ENCODE peak calls at places on chromosomes 13 and 19, in six cellular contexts. E is H9, H is trophoblast cell, A is mesenchymal stem cell, C is IMR-90, P is H1. D is an unnamed sample.

GRCh38 chr19:10166046-10166445 is 28.7 kb downstream of the DNMT1 start:
- DNase-seq in E (no peak), H (no peak), A (no peak), C (no peak), P (no peak), D (no peak)

GRCh38 chr19:33621811-33622504 is at the start of gene CHST8:
- DNase-seq in E (peak), H (peak), A (no peak), C (no peak), P (no peak), D (peak)

GRCh38 chr13:39577833-39578232 is 25.2 kb downstream of the LHFPL6 start:
- DNase-seq in E (no peak), H (no peak), A (no peak), C (no peak), P (no peak), D (no peak)

GRCh38 chr19:50711196-50711595 is 8.4 kb downstream of the SHANK1 start:
- DNase-seq in E (no peak), H (no peak), A (no peak), C (no peak), P (no peak), D (no peak)

GRCh38 chr13:27536361-27537101 is 83.8 kb downstream of the LNX2 start:
- DNase-seq in E (no peak), H (no peak), A (no peak), C (no peak), P (no peak), D (no peak)

GRCh38 chr13:114257014-114257413 is 22.3 kb downstream of the CDC16 start:
- DNase-seq in E (peak), H (no peak), A (no peak), C (no peak), P (no peak), D (no peak)

GRCh38 chr19:41774515-41774980 is 19.2 kb downstream of the CEACAM6 start:
- DNase-seq in E (no peak), H (no peak), A (no peak), C (no peak), P (no peak), D (no peak)

GRCh38 chr19:1027020-1027952 is 878 bp downstream of the CNN2 start:
- DNase-seq in E (no peak), H (no peak), A (no peak), C (no peak), P (no peak), D (peak)

GRCh38 chr19:49097453-49098288 is 12.4 kb downstream of the SNRNP70 start:
- DNase-seq in E (peak), H (peak), A (peak), C (peak), P (peak), D (peak)

GRCh38 chr13:73220966-73221720 is 162.3 kb downstream of the KLF5 start:
- DNase-seq in E (no peak), H (peak), A (peak), C (peak), P (no peak), D (no peak)

GRCh38 chr13:61770697-61771096 is 355.0 kb upstream of the PCDH20 start:
- DNase-seq in E (no peak), H (no peak), A (no peak), C (no peak), P (no peak), D (no peak)

GRCh38 chr13:80962855-80963254 is 621.9 kb upstream of the SPRY2 start:
- DNase-seq in E (no peak), H (no peak), A (no peak), C (no peak), P (no peak), D (no peak)

GRCh38 chr13:68099616-68100015 is 869.5 kb upstream of the PCDH9 start:
- DNase-seq in E (no peak), H (peak), A (peak), C (peak), P (no peak), D (no peak)

GRCh38 chr13:47126432-47126831 is 229.6 kb upstream of the HTR2A start:
- DNase-seq in E (no peak), H (no peak), A (peak), C (no peak), P (no peak), D (no peak)

GRCh38 chr13:93145199-93145598 is 81.4 kb upstream of the GPC6 start:
- DNase-seq in E (peak), H (no peak), A (no peak), C (no peak), P (no peak), D (no peak)

GRCh38 chr19:2528543-2529173 is 52.7 kb downstream of the GADD45B start:
- DNase-seq in E (peak), H (peak), A (peak), C (no peak), P (no peak), D (no peak)

GRCh38 chr19:44890366-44891015 is 563 bp upstream of the TOMM40 start:
- DNase-seq in E (peak), H (peak), A (peak), C (peak), P (peak), D (peak)

GRCh38 chr13:21759503-21759902 is 88.6 kb downstream of the FGF9 start:
- DNase-seq in E (no peak), H (no peak), A (no peak), C (no peak), P (no peak), D (no peak)

GRCh38 chr13:41668130-41668757 is 210.9 kb downstream of the RGCC start:
- DNase-seq in E (peak), H (peak), A (peak), C (peak), P (peak), D (peak)

GRCh38 chr13:97434417-97435296 is 688 bp downstream of the RAP2A start:
- DNase-seq in E (peak), H (peak), A (peak), C (peak), P (no peak), D (peak)

GRCh38 chr13:34247596-34247995 is 429.6 kb downstream of the RFC3 start:
- DNase-seq in E (no peak), H (no peak), A (no peak), C (no peak), P (no peak), D (no peak)

GRCh38 chr13:105874808-105875207 is 660.7 kb downstream of the EFNB2 start:
- DNase-seq in E (no peak), H (no peak), A (no peak), C (no peak), P (no peak), D (no peak)

GRCh38 chr13:76812971-76813691 is 73.1 kb downstream of the KCTD12 start:
- DNase-seq in E (no peak), H (no peak), A (no peak), C (no peak), P (no peak), D (no peak)

DNA sequence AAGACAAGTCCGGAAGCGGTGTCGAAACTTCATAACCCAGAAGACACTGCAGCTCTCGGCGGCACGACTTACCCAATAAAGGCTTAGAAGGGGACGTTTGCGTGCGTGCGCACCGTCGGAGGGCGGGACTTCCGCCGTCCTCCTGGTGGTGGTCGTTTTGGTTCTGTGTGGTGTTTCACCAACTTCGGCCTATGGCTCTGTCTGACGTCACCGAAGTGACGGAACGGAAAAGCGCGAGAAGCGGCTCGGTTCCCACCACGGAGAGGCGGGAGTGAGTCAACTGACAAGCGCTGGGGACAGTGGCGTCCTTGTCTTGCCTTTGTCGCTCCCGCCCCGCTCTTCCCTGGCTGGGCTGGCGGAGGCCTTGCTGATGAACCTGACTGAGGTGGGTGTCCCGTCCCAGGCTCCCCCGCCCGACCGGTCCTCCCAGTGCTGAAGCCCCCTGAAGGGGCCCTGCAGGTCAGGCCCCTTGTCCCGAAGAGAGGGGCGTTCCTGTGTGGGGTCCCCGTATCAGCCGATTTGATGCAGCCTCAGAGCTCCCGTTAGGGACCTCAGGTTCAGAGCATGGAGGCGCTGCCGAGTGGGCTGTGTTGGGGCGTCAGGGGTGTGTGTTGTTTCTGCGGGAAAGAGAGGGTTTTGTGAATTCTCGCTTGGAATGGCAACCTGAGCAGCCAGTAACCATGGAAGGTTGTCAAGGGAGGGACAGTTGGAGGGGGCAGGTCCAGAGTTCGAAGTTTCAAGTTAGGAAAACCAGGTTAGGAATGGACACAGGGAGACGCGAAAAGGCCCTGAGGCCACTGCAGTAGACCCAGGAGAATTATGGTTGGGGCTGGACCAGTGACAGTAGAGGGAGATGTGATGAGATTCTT is at the start of gene ZNF548:
- DNase-seq in E (peak), H (peak), A (peak), C (peak), P (peak), D (peak)
- H2BK5ac ChIP-seq in E (no peak), H (peak), A (no peak), C (peak), P (peak), D (peak)

DNA sequence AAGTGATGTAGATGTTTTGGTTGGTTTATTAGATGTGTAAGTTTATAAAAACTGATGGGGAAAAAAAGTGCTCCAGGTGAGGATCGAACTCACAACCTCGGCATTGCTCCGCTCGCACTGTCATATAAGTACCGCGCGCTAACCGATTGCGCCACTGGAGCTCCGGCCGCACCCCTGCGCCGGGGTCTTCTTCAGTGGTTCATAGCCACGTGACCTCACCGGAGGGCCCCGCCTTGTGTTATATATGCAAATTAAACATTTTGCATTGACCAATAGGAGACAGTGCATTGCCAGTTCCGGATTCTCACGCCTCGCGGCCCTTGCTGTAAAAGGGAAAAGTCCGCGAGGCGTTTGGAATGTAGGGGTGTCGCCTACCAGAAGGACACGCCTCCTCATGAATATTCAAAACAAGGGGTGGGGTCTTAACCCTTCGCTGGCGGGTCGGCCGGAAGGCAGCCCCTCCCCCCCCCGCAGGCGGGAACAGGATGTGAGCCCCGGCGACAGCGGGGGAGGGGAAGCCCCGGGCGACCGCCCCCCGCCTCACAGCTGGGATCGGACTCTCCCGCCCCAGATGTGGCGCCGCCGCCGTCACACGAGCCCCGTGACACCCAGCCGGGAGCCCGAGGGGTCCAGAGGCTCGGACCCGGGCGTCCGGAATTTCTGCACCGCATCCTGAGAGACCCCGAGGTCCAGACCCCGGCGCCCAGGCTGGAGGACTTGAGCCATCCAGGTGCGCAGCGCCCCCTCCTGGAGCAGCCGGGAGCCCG is at the start of gene PLEKHG2:
- DNase-seq in E (peak), H (peak), A (peak), C (peak), P (peak), D (peak)
- H2AK5ac ChIP-seq in E (no peak), H (peak), A (peak), C (peak), P (peak), D (peak)

GRCh38 chr19:19662866-19663291 is 597 bp downstream of the ATP13A1 start:
- DNase-seq in E (no peak), H (peak), A (peak), C (peak), P (no peak), D (no peak)

GRCh38 chr19:19672816-19673215 is 4.2 kb downstream of the ZNF101 start:
- DNase-seq in E (no peak), H (peak), A (no peak), C (no peak), P (no peak), D (no peak)

GRCh38 chr19:19670070-19670551 is 1.5 kb downstream of the ZNF101 start:
- DNase-seq in E (peak), H (peak), A (peak), C (no peak), P (peak), D (no peak)

GRCh38 chr19:19663292-19664120 is at the start of gene ATP13A1:
- DNase-seq in E (peak), H (peak), A (peak), C (peak), P (peak), D (peak)

GRCh38 chr19:19668230-19669012 is at the start of gene ZNF101:
- DNase-seq in E (peak), H (peak), A (peak), C (peak), P (peak), D (peak)
- H2BK5ac ChIP-seq in E (no peak), H (peak), A (no peak), C (peak), P (peak), D (peak)

DNA sequence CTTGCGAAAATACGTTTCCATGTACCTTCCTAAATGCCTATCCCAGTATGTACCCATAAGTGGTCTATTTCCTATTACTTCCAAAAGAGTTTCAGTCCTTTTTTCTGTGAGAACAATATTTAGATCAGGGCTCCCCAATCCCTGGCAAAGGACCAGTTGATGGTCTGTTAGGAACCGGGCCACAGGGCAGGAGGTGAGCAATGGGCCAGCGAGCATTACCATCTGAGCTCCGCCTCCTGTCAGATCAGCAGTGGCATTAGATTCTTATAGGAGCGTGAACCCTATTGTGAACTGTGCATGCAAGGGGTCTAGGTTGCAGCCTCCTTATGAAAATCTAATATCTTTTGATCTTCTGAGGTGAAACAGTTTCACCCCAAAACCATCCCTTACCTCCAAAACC is 859.1 kb downstream of the SLITRK6 start:
- DNase-seq in E (no peak), H (no peak), A (no peak), C (no peak), P (no peak), D (no peak)
- H2AK5ac ChIP-seq in E (no peak), H (no peak), A (no peak), C (no peak), P (no peak), D (no peak)

GRCh38 chr19:38470788-38471480 is 37.4 kb downstream of the RYR1 start:
- DNase-seq in E (no peak), H (no peak), A (no peak), C (no peak), P (no peak), D (no peak)
- H2BK5ac ChIP-seq in E (no peak), H (no peak), A (no peak), C (no peak), P (no peak), D (no peak)

GRCh38 chr19:15977193-15977592 is 28.4 kb downstream of the OR10H4 start:
- DNase-seq in E (no peak), H (no peak), A (no peak), C (no peak), P (no peak), D (no peak)

GRCh38 chr19:15977690-15978089 is 28.9 kb downstream of the OR10H4 start:
- DNase-seq in E (no peak), H (no peak), A (no peak), C (no peak), P (no peak), D (no peak)

DNA sequence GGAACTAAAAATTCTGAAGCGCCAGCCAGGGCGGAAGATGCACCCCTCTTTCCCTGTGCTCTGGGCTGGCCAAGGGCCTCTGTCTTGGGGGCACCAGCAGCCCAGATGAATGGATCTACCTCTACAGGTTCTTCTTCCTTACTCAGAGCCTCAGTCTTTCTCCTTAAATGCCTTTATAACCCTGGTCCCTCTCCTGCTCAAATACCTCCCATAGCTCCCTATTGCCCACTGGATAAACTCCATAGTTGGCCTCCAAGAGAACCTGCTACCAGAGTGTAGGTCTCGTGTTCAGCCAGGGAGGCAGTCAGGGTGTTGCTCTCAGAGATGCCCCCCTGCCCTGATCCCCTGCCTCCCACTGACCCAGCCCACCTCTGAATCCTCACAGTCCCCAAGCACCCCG is 30.5 kb downstream of the OR10H4 start:
- DNase-seq in E (no peak), H (no peak), A (no peak), C (no peak), P (no peak), D (no peak)
- H2AK5ac ChIP-seq in E (no peak), H (no peak), A (no peak), C (no peak), P (no peak), D (no peak)

GRCh38 chr19:30695171-30695875 is 323.1 kb downstream of the ZNF536 start:
- DNase-seq in E (peak), H (no peak), A (no peak), C (no peak), P (no peak), D (no peak)

GRCh38 chr19:30699871-30700280 is 327.7 kb downstream of the ZNF536 start:
- DNase-seq in E (no peak), H (no peak), A (no peak), C (no peak), P (no peak), D (no peak)

GRCh38 chr19:30693179-30693578 is 321.0 kb downstream of the ZNF536 start:
- DNase-seq in E (no peak), H (no peak), A (no peak), C (no peak), P (no peak), D (no peak)

GRCh38 chr19:30694156-30694555 is 322.0 kb downstream of the ZNF536 start:
- DNase-seq in E (no peak), H (no peak), A (no peak), C (no peak), P (no peak), D (no peak)

GRCh38 chr19:30696514-30696913 is 324.3 kb downstream of the ZNF536 start:
- DNase-seq in E (peak), H (peak), A (no peak), C (peak), P (peak), D (no peak)
- H2BK5ac ChIP-seq in E (no peak), H (no peak), A (no peak), C (no peak), P (no peak), D (no peak)

D was measured in neuronal stem cell.